ENCODE peak calls at places on chromosomes 4 and X, in five cellular contexts. F is transverse colon, N is psoas muscle, X is AG09309, O is breast epithelium. P is an unnamed sample.

GRCh38 chrX:101220881-101221280 is 1.3 kb downstream of the DRP2 start:
- DNase-seq in N (no peak), O (no peak), X (no peak), F (peak; percentile 30), P (no peak)

GRCh38 chrX:41452565-41452964 is 5.4 kb downstream of the NYX start:
- DNase-seq in F (no peak), N (no peak), O (no peak), X (no peak), P (no peak)

GRCh38 chr4:167265231-167265630 is 30.9 kb upstream of the SPOCK3 start:
- DNase-seq in N (no peak), X (no peak), F (no peak), O (no peak), P (no peak)

GRCh38 chrX:12975999-12976558 is 1.2 kb downstream of the TMSB4X start:
- DNase-seq in O (no peak), N (peak; percentile 34), F (no peak), X (no peak), P (no peak)

GRCh38 chr4:174284181-174284886 is 623 bp downstream of the CEP44 start:
- DNase-seq in O (no peak), X (no peak), N (no peak), F (peak; percentile 10), P (no peak)

GRCh38 chr4:80006935-80007744 is 65.9 kb downstream of the ANTXR2 start:
- DNase-seq in O (no peak), N (no peak), F (no peak), X (no peak), P (no peak)

GRCh38 chrX:150575415-150575814 is 7.0 kb downstream of the MTM1 start:
- DNase-seq in N (no peak), X (no peak), F (peak; percentile 13), O (no peak), P (no peak)

GRCh38 chr4:141350122-141350904 is 129.6 kb downstream of the ZNF330 start:
- DNase-seq in X (peak; percentile 87), O (no peak), N (no peak), F (peak; percentile 82), P (no peak)

GRCh38 chr4:1748465-1748995 is 27.2 kb downstream of the TACC3 start:
- DNase-seq in N (peak; percentile 67), F (peak; percentile 81), X (no peak), O (peak; percentile 72), P (peak; percentile 97)

DNA sequence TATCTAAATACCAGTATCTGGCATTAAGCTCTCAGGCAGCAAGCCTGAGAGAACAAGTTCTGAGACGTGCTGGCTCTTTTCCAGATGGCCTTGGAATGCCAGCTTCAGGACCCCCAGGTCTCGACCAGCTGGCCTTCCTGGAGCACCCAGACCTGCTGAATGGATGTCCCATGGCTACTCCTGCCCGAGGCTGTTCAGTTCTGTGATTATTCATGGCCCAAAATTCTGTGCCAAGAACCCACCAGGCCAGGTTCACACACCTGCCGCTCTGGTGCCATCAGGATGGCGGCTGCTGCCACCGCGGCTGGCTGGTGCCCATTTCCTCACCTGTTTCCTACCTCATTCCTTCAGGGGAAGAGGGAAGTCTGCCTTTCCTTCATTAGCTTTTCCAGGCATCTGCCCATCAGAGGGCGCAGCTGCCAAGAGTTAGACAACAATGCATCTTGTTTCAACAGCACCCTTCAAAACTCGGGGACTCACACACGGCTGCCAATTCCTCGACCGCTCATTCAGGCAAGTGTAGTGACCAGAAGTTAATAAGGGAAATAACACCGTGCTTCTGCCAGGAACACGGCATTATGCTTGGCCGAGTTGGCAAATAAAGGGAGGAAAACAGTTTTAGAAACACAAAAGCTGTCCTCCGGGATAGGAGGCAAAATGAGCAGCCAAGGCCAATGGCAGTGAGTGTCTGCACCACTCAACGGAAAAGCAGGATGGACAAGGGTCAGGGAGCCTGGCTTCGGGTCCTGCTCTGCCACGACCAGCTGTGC is 173.8 kb downstream of the NSUN7 start:
- DNase-seq in N (no peak), O (no peak), F (no peak), X (no peak), P (no peak)
- TF ChIP-seq CTCF in N (no peak), O (no peak), F (no peak), X (no peak), P (no peak)

GRCh38 chrX:48705876-48706275 is 9.3 kb downstream of the SUV39H1 start:
- DNase-seq in N (no peak), F (no peak), X (no peak), O (no peak), P (no peak)

GRCh38 chrX:48703228-48703627 is 6.7 kb downstream of the SUV39H1 start:
- DNase-seq in F (no peak), O (no peak), N (no peak), X (no peak), P (no peak)

GRCh38 chrX:48702032-48702431 is 5.5 kb downstream of the SUV39H1 start:
- DNase-seq in O (no peak), X (no peak), F (no peak), N (no peak), P (no peak)

GRCh38 chrX:48702716-48703115 is 6.2 kb downstream of the SUV39H1 start:
- DNase-seq in F (no peak), X (no peak), O (no peak), N (no peak), P (no peak)

DNA sequence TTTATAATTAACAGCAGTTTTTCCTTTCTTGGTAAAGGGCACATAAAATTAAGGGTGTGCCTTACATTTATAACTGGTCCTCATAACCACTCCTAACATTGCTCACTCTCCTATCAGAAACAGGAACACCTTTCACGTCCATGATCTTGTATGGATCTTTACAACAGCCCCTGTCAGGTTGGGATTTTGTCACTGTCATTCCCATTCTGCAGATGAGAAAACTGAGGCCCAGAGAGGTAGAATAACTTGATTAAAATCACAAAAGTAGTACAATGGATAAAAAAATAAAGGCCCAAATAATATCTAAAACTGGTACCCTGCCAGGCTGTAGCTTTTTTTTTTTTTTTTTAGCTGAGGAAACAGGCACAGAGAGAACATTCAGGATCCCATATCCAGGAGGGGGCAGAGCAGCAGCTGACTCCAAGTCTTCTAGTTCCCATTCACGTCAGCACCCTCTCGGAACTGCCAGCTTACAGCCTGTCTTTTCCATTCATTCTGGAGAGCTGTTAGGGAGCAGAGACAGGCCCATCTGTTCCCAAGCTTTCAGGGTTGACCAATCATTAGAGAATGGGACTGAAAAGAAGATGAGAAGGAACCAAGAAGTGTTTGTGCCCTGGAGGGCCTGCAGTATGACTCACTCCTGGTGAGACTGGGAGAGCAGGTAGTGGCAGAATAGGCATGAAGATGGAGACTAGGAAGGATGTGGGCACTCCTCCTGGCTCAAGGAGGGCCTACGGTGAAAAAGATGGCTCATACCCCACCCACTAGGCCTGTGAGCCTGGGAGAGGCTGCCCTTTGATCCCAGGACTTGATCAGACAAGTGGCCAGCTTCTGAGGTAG is 7.3 kb downstream of the SUV39H1 start:
- DNase-seq in N (no peak), F (no peak), O (no peak), X (no peak), P (no peak)
- TF ChIP-seq CTCF in N (no peak), F (no peak), O (no peak), X (peak; percentile 13), P (no peak)

GRCh38 chrX:2819345-2820130 is 9.2 kb upstream of the GYG2 start:
- DNase-seq in F (no peak), N (no peak), O (no peak), X (peak; percentile 5), P (no peak)
- TF ChIP-seq CTCF in F (peak; percentile 33), N (peak; percentile 34), O (no peak), X (peak; percentile 61), P (peak; percentile 54)

GRCh38 chr4:85474818-85475630 is at the start of gene ARHGAP24:
- DNase-seq in O (peak; percentile 54), N (peak; percentile 78), X (peak; percentile 92), F (peak; percentile 78), P (no peak)
- TF ChIP-seq CTCF in O (no peak), N (no peak), X (no peak), F (no peak), P (no peak)

GRCh38 chr4:89486042-89486441 is 178.4 kb upstream of the GPRIN3 start:
- DNase-seq in F (no peak), X (no peak), N (no peak), O (no peak), P (no peak)
- TF ChIP-seq CTCF in F (peak; percentile 11), X (peak; percentile 43), N (no peak), O (no peak), P (peak; percentile 46)

GRCh38 chr4:61614256-61614655 is 414.1 kb downstream of the ADGRL3 start:
- DNase-seq in F (no peak), N (no peak), X (no peak), O (no peak), P (no peak)

DNA sequence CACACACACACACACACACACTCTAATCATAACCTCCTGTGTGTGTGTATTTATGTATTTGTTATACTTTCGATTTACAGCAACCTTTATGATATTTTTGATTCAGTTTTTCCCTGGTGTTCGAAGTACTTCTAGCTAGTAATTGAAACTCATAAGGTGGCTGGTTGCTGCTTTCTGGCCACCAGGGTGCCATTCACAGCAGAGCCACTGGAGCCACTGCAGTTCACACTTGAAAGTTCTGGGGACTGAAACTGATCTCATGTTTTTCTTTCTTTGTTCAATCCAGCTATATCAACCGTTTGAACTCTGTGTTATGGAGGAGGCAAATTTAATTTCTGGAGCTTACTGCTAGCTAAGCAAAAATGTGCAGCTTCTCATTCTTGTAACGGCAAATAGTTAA is 419.4 kb downstream of the ADGRL3 start:
- DNase-seq in O (no peak), X (no peak), F (no peak), N (no peak), P (no peak)
- TF ChIP-seq CTCF in O (no peak), X (no peak), F (no peak), N (no peak), P (no peak)

DNA sequence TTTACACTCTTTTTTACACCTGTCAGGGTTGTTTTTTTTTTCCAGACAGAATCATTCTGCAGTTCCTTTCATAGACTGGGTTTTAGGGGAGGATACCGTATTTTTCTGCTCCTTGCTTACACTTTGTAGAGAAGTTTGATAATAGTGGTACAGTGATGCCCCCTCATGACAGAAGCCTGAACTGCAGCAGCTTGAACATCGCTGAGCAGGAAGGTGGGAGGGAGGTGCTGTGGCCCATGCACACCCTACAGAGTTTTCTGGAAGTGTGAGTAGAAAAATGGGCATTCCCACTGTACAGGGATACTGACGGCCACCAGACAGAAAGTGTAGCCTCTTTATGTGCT is 54.5 kb downstream of the RAB40A start:
- DNase-seq in F (peak; percentile 80), O (peak; percentile 61), X (no peak), N (peak; percentile 47), P (peak; percentile 10)
- TF ChIP-seq CTCF in F (peak; percentile 71), O (peak; percentile 59), X (peak; percentile 77), N (peak; percentile 55), P (peak; percentile 64)

P was measured in D721Med.